ENCODE peak calls at places on chromosomes 3 and 15, in five cellular contexts. R is left cardiac atrium, H is IMR-90, S is fibroblast of the conjunctiva, U is germinal center. X is an unnamed sample.

GRCh38 chr3:21752749-21753347 is 1.8 kb upstream of the ZNF385D start:
- DNase-seq in R (no peak), U (no peak), H (peak), S (peak), X (no peak)

GRCh38 chr15:65305144-65305758 is 774 bp downstream of the RNU5B-1 start:
- DNase-seq in S (no peak), R (no peak), H (no peak), U (no peak), X (no peak)

GRCh38 chr3:14352002-14352627 is 50.3 kb upstream of the SLC6A6 start:
- DNase-seq in H (peak), R (no peak), U (peak), S (no peak), X (no peak)

GRCh38 chr3:21447471-21448205 is 303.4 kb downstream of the ZNF385D start:
- DNase-seq in H (peak), U (no peak), S (peak), R (no peak), X (no peak)

GRCh38 chr15:96334017-96334704 is 3.7 kb downstream of the NR2F2 start:
- DNase-seq in R (no peak), S (no peak), U (no peak), H (no peak), X (peak)

GRCh38 chr15:47194718-47195117 is 522.6 kb upstream of the SEMA6D start:
- DNase-seq in U (no peak), H (peak), S (peak), R (no peak), X (no peak)

GRCh38 chr15:31392761-31393401 is 66.2 kb downstream of the KLF13 start:
- DNase-seq in S (no peak), U (no peak), H (no peak), R (no peak), X (no peak)

GRCh38 chr3:79012530-79012913 is 755.3 kb downstream of the ROBO1 start:
- DNase-seq in U (no peak), H (no peak), S (no peak), R (no peak), X (no peak)

GRCh38 chr3:37852097-37852496 is 9.6 kb upstream of the CTDSPL start:
- DNase-seq in U (no peak), H (peak), R (no peak), S (no peak), X (no peak)

GRCh38 chr3:42055291-42055690 is 35.9 kb upstream of the TRAK1 start:
- DNase-seq in U (no peak), S (no peak), H (peak), R (no peak), X (no peak)

GRCh38 chr3:127144631-127145030 is 48.3 kb upstream of the PRR23E start:
- DNase-seq in S (no peak), H (no peak), R (no peak), U (no peak), X (no peak)

GRCh38 chr3:143171656-143172055 is 52.1 kb downstream of the CHST2 start:
- DNase-seq in H (peak), R (no peak), U (no peak), S (no peak), X (no peak)

GRCh38 chr3:170523248-170523647 is 62.6 kb downstream of the SLC7A14 start:
- DNase-seq in S (no peak), H (peak), U (no peak), R (no peak), X (no peak)

GRCh38 chr3:159881828-159882309 is 106.8 kb upstream of the IL12A start:
- DNase-seq in U (no peak), S (no peak), R (peak), H (no peak), X (peak)

GRCh38 chr15:38862104-38862503 is 297.5 kb upstream of the RASGRP1 start:
- DNase-seq in U (no peak), H (no peak), R (no peak), S (no peak), X (no peak)

GRCh38 chr3:160400631-160401150 is 1.2 kb downstream of the SMC4 start:
- DNase-seq in S (no peak), H (no peak), R (peak), U (peak), X (peak)

GRCh38 chr15:72380743-72381142 is 4.9 kb upstream of the HEXA start:
- DNase-seq in H (no peak), S (no peak), U (no peak), R (no peak), X (no peak)

GRCh38 chr3:141963301-141963700 is 86.9 kb downstream of the ATP1B3 start:
- DNase-seq in R (no peak), S (no peak), U (no peak), H (peak), X (no peak)

GRCh38 chr3:25448750-25449684 is 21.0 kb downstream of the RARB start:
- DNase-seq in U (no peak), H (peak), S (peak), R (peak), X (peak)

GRCh38 chr3:31941230-31941632 is 39.8 kb downstream of the OSBPL10 start:
- DNase-seq in S (no peak), H (no peak), U (no peak), R (no peak), X (no peak)

GRCh38 chr3:128001576-128001975 is 50.7 kb upstream of the SEC61A1 start:
- DNase-seq in U (no peak), H (no peak), S (no peak), R (no peak), X (no peak)

GRCh38 chr15:36407647-36408046 is 171.8 kb upstream of the CDIN1 start:
- DNase-seq in S (peak), H (peak), U (no peak), R (no peak), X (no peak)

GRCh38 chr3:98657429-98657828 is 64.0 kb upstream of the CPOX start:
- DNase-seq in S (no peak), U (peak), H (no peak), R (no peak), X (peak)

GRCh38 chr15:58492661-58493397 is 61.0 kb downstream of the LIPC start:
- DNase-seq in H (peak), U (no peak), S (no peak), R (no peak), X (no peak)

GRCh38 chr15:68410466-68411200 is 21.3 kb downstream of the ITGA11 start:
- DNase-seq in S (no peak), H (no peak), R (no peak), U (no peak), X (no peak)

GRCh38 chr3:172193436-172193835 is 154.1 kb downstream of the FNDC3B start:
- DNase-seq in H (no peak), R (no peak), S (no peak), U (no peak), X (no peak)

GRCh38 chr3:116340680-116341216 is 104.5 kb downstream of the LSAMP start:
- DNase-seq in S (no peak), U (no peak), R (no peak), H (peak), X (no peak)

GRCh38 chr3:59438492-59438891 is 388.7 kb upstream of the CFAP20DC start:
- DNase-seq in R (no peak), H (no peak), S (no peak), U (no peak), X (no peak)

GRCh38 chr15:66193066-66193465 is 60.5 kb downstream of the MEGF11 start:
- DNase-seq in U (no peak), S (no peak), H (peak), R (no peak), X (no peak)

GRCh38 chr3:186108106-186108940 is 566 bp downstream of the ETV5 start:
- DNase-seq in U (peak), R (peak), H (peak), S (no peak), X (peak)

GRCh38 chr3:49650651-49651050 is 23.5 kb upstream of the APEH start:
- DNase-seq in S (no peak), U (no peak), R (no peak), H (no peak), X (no peak)

GRCh38 chr15:100818927-100819326 is 60.7 kb upstream of the ALDH1A3 start:
- DNase-seq in H (peak), R (peak), S (peak), U (no peak), X (no peak)

GRCh38 chr3:119542168-119542767 is 17.1 kb downstream of the CD80 start:
- DNase-seq in U (no peak), R (no peak), H (no peak), S (no peak), X (no peak)

GRCh38 chr15:48077785-48078184 is 43.0 kb upstream of the SLC24A5 start:
- DNase-seq in U (no peak), S (no peak), H (no peak), R (no peak), X (no peak)

GRCh38 chr3:70003119-70003518 is 3.6 kb downstream of the SAMMSON start:
- DNase-seq in R (no peak), U (no peak), H (no peak), S (no peak), X (no peak)

X was measured in lower lobe of right lung.